ENCODE peak calls at places on chromosomes 12 and 14, in four cellular contexts. One of them, this sample, is unnamed.

GRCh38 chr12:53057816-53058500 is 8.1 kb downstream of the TNS2 start:
- DNase-seq in iPS-NIHi11: no peak
- DNase-seq in NCI-H524: no peak
- DNase-seq in ovary: peak
- DNase-seq in this sample: no peak

GRCh38 chr14:71563754-71564153 is 368.5 kb upstream of the RGS6 start:
- DNase-seq in iPS-NIHi11: no peak
- DNase-seq in NCI-H524: no peak
- DNase-seq in ovary: no peak
- DNase-seq in this sample: no peak

GRCh38 chr12:30753233-30753632 is 1.5 kb downstream of the CAPRIN2 start:
- DNase-seq in iPS-NIHi11: peak
- DNase-seq in NCI-H524: no peak
- DNase-seq in ovary: no peak
- DNase-seq in this sample: peak

GRCh38 chr14:104874571-104875411 is 9.7 kb downstream of the CEP170B start:
- DNase-seq in iPS-NIHi11: peak
- DNase-seq in NCI-H524: no peak
- DNase-seq in ovary: no peak
- DNase-seq in this sample: no peak

GRCh38 chr14:92282669-92283068 is 40.3 kb upstream of the SLC24A4 start:
- DNase-seq in iPS-NIHi11: no peak
- DNase-seq in NCI-H524: no peak
- DNase-seq in ovary: no peak
- DNase-seq in this sample: no peak

GRCh38 chr12:41277019-41277770 is 89.1 kb downstream of the PDZRN4 start:
- DNase-seq in iPS-NIHi11: peak
- DNase-seq in NCI-H524: peak
- DNase-seq in ovary: no peak
- DNase-seq in this sample: peak

GRCh38 chr12:92304335-92305066 is 158.9 kb upstream of the BTG1 start:
- DNase-seq in iPS-NIHi11: peak
- DNase-seq in NCI-H524: no peak
- DNase-seq in ovary: no peak
- DNase-seq in this sample: peak

GRCh38 chr12:11758838-11759509 is 109.5 kb downstream of the ETV6 start:
- DNase-seq in iPS-NIHi11: no peak
- DNase-seq in NCI-H524: no peak
- DNase-seq in ovary: peak
- DNase-seq in this sample: no peak

GRCh38 chr14:103207038-103207403 is 83.8 kb downstream of the TNFAIP2 start:
- DNase-seq in iPS-NIHi11: peak
- DNase-seq in NCI-H524: peak
- DNase-seq in ovary: peak
- DNase-seq in this sample: peak

GRCh38 chr12:25187781-25188180 is 7.2 kb downstream of the DNAI7 start:
- DNase-seq in iPS-NIHi11: no peak
- DNase-seq in NCI-H524: no peak
- DNase-seq in ovary: no peak
- DNase-seq in this sample: no peak

GRCh38 chr12:69563166-69563762 is 22.0 kb upstream of the CCT2 start:
- DNase-seq in iPS-NIHi11: no peak
- DNase-seq in NCI-H524: no peak
- DNase-seq in ovary: no peak
- DNase-seq in this sample: no peak

GRCh38 chr14:51612449-51612848 is 39.3 kb upstream of the FRMD6 start:
- DNase-seq in iPS-NIHi11: no peak
- DNase-seq in NCI-H524: no peak
- DNase-seq in ovary: no peak
- DNase-seq in this sample: no peak